ENCODE peak calls at places on chromosomes 5 and 9, in nine cellular contexts. One of them, this sample, is unnamed.

GRCh38 chr9:131608469-131609115 is 63.3 kb downstream of the PRRT1B start:
- DNase-seq in NCI-H1092: no peak
- DNase-seq in GM12891: no peak
- DNase-seq in MCF 10A: peak; percentile 84
- DNase-seq in cardiac muscle cell: peak; percentile 92
- DNase-seq in stimulated activated CD4-positive, alpha-beta T cell treated with anti-CD3 and anti-CD28 coated beads, Interleukin-4, amount 100 ng/mL, for 24 hours: no peak
- DNase-seq in midbrain: no peak
- DNase-seq in GM06990: no peak
- DNase-seq in CD4-positive, alpha-beta T cell: no peak
- DNase-seq in this sample: no peak

GRCh38 chr5:61262080-61262479 is 70.0 kb upstream of the ZSWIM6 start:
- DNase-seq in NCI-H1092: no peak
- DNase-seq in GM12891: no peak
- DNase-seq in MCF 10A: no peak
- DNase-seq in cardiac muscle cell: no peak
- DNase-seq in stimulated activated CD4-positive, alpha-beta T cell treated with anti-CD3 and anti-CD28 coated beads, Interleukin-4, amount 100 ng/mL, for 24 hours: no peak
- DNase-seq in midbrain: no peak
- DNase-seq in GM06990: no peak
- DNase-seq in CD4-positive, alpha-beta T cell: no peak
- DNase-seq in this sample: no peak

GRCh38 chr5:104189031-104189430 is 626.4 kb upstream of the NUDT12 start:
- DNase-seq in NCI-H1092: no peak
- DNase-seq in GM12891: no peak
- DNase-seq in MCF 10A: peak; percentile 93
- DNase-seq in cardiac muscle cell: peak; percentile 87
- DNase-seq in stimulated activated CD4-positive, alpha-beta T cell treated with anti-CD3 and anti-CD28 coated beads, Interleukin-4, amount 100 ng/mL, for 24 hours: no peak
- DNase-seq in midbrain: no peak
- DNase-seq in GM06990: no peak
- DNase-seq in CD4-positive, alpha-beta T cell: no peak
- DNase-seq in this sample: no peak

GRCh38 chr5:2989517-2989916 is 238.0 kb upstream of the IRX2 start:
- DNase-seq in NCI-H1092: no peak
- DNase-seq in GM12891: no peak
- DNase-seq in MCF 10A: no peak
- DNase-seq in cardiac muscle cell: no peak
- DNase-seq in stimulated activated CD4-positive, alpha-beta T cell treated with anti-CD3 and anti-CD28 coated beads, Interleukin-4, amount 100 ng/mL, for 24 hours: no peak
- DNase-seq in midbrain: no peak
- DNase-seq in GM06990: no peak
- DNase-seq in CD4-positive, alpha-beta T cell: no peak
- DNase-seq in this sample: no peak

GRCh38 chr9:135985889-135986288 is 24.7 kb upstream of the UBAC1 start:
- DNase-seq in NCI-H1092: no peak
- DNase-seq in GM12891: no peak
- DNase-seq in MCF 10A: no peak
- DNase-seq in cardiac muscle cell: no peak
- DNase-seq in stimulated activated CD4-positive, alpha-beta T cell treated with anti-CD3 and anti-CD28 coated beads, Interleukin-4, amount 100 ng/mL, for 24 hours: no peak
- DNase-seq in midbrain: no peak
- DNase-seq in GM06990: no peak
- DNase-seq in CD4-positive, alpha-beta T cell: no peak
- DNase-seq in this sample: no peak

GRCh38 chr9:131020388-131020787 is 11.4 kb downstream of the LAMC3 start:
- DNase-seq in NCI-H1092: no peak
- DNase-seq in GM12891: no peak
- DNase-seq in MCF 10A: no peak
- DNase-seq in cardiac muscle cell: peak; percentile 73
- DNase-seq in stimulated activated CD4-positive, alpha-beta T cell treated with anti-CD3 and anti-CD28 coated beads, Interleukin-4, amount 100 ng/mL, for 24 hours: no peak
- DNase-seq in midbrain: no peak
- DNase-seq in GM06990: no peak
- DNase-seq in CD4-positive, alpha-beta T cell: no peak
- DNase-seq in this sample: no peak

GRCh38 chr5:101894985-101895384 is 401.1 kb downstream of the SLCO4C1 start:
- DNase-seq in NCI-H1092: no peak
- DNase-seq in GM12891: no peak
- DNase-seq in MCF 10A: no peak
- DNase-seq in cardiac muscle cell: no peak
- DNase-seq in stimulated activated CD4-positive, alpha-beta T cell treated with anti-CD3 and anti-CD28 coated beads, Interleukin-4, amount 100 ng/mL, for 24 hours: no peak
- DNase-seq in midbrain: no peak
- DNase-seq in GM06990: no peak
- DNase-seq in CD4-positive, alpha-beta T cell: no peak
- DNase-seq in this sample: no peak

GRCh38 chr5:36078430-36078829 is 11.7 kb upstream of the UGT3A2 start:
- DNase-seq in NCI-H1092: no peak
- DNase-seq in GM12891: no peak
- DNase-seq in MCF 10A: no peak
- DNase-seq in cardiac muscle cell: no peak
- DNase-seq in stimulated activated CD4-positive, alpha-beta T cell treated with anti-CD3 and anti-CD28 coated beads, Interleukin-4, amount 100 ng/mL, for 24 hours: no peak
- DNase-seq in midbrain: no peak
- DNase-seq in GM06990: no peak
- DNase-seq in CD4-positive, alpha-beta T cell: no peak
- DNase-seq in this sample: no peak

GRCh38 chr5:124628721-124629596 is 117.5 kb downstream of the ZNF608 start:
- DNase-seq in NCI-H1092: no peak
- DNase-seq in GM12891: no peak
- DNase-seq in MCF 10A: peak; percentile 98
- DNase-seq in cardiac muscle cell: peak; percentile 87
- DNase-seq in stimulated activated CD4-positive, alpha-beta T cell treated with anti-CD3 and anti-CD28 coated beads, Interleukin-4, amount 100 ng/mL, for 24 hours: no peak
- DNase-seq in midbrain: no peak
- DNase-seq in GM06990: no peak
- DNase-seq in CD4-positive, alpha-beta T cell: no peak
- DNase-seq in this sample: no peak

GRCh38 chr9:117184173-117184572 is 230.7 kb downstream of the ASTN2 start:
- DNase-seq in NCI-H1092: no peak
- DNase-seq in GM12891: no peak
- DNase-seq in MCF 10A: no peak
- DNase-seq in cardiac muscle cell: no peak
- DNase-seq in stimulated activated CD4-positive, alpha-beta T cell treated with anti-CD3 and anti-CD28 coated beads, Interleukin-4, amount 100 ng/mL, for 24 hours: no peak
- DNase-seq in midbrain: no peak
- DNase-seq in GM06990: no peak
- DNase-seq in CD4-positive, alpha-beta T cell: no peak
- DNase-seq in this sample: no peak

GRCh38 chr9:7320139-7320538 is 479.4 kb downstream of the DMAC1 start:
- DNase-seq in NCI-H1092: no peak
- DNase-seq in GM12891: no peak
- DNase-seq in MCF 10A: peak; percentile 70
- DNase-seq in cardiac muscle cell: peak; percentile 88
- DNase-seq in stimulated activated CD4-positive, alpha-beta T cell treated with anti-CD3 and anti-CD28 coated beads, Interleukin-4, amount 100 ng/mL, for 24 hours: no peak
- DNase-seq in midbrain: no peak
- DNase-seq in GM06990: no peak
- DNase-seq in CD4-positive, alpha-beta T cell: no peak
- DNase-seq in this sample: no peak

GRCh38 chr5:61263072-61263471 is 69.0 kb upstream of the ZSWIM6 start:
- DNase-seq in NCI-H1092: no peak
- DNase-seq in GM12891: no peak
- DNase-seq in MCF 10A: no peak
- DNase-seq in cardiac muscle cell: no peak
- DNase-seq in stimulated activated CD4-positive, alpha-beta T cell treated with anti-CD3 and anti-CD28 coated beads, Interleukin-4, amount 100 ng/mL, for 24 hours: no peak
- DNase-seq in midbrain: no peak
- DNase-seq in GM06990: peak; percentile 28
- DNase-seq in CD4-positive, alpha-beta T cell: no peak
- DNase-seq in this sample: no peak

GRCh38 chr5:176693477-176693851 is 46.2 kb downstream of the TSPAN17 start:
- DNase-seq in NCI-H1092: no peak
- DNase-seq in GM12891: no peak
- DNase-seq in MCF 10A: peak; percentile 34
- DNase-seq in cardiac muscle cell: peak; percentile 55
- DNase-seq in stimulated activated CD4-positive, alpha-beta T cell treated with anti-CD3 and anti-CD28 coated beads, Interleukin-4, amount 100 ng/mL, for 24 hours: no peak
- DNase-seq in midbrain: no peak
- DNase-seq in GM06990: no peak
- DNase-seq in CD4-positive, alpha-beta T cell: no peak
- DNase-seq in this sample: no peak

GRCh38 chr9:78566948-78567675 is 270.2 kb downstream of the PSAT1 start:
- DNase-seq in NCI-H1092: no peak
- DNase-seq in GM12891: no peak
- DNase-seq in MCF 10A: no peak
- DNase-seq in cardiac muscle cell: peak; percentile 22
- DNase-seq in stimulated activated CD4-positive, alpha-beta T cell treated with anti-CD3 and anti-CD28 coated beads, Interleukin-4, amount 100 ng/mL, for 24 hours: no peak
- DNase-seq in midbrain: no peak
- DNase-seq in GM06990: no peak
- DNase-seq in CD4-positive, alpha-beta T cell: no peak
- DNase-seq in this sample: no peak

GRCh38 chr9:87831159-87831558 is 51.5 kb upstream of the SPATA31E1 start:
- DNase-seq in NCI-H1092: no peak
- DNase-seq in GM12891: no peak
- DNase-seq in MCF 10A: no peak
- DNase-seq in cardiac muscle cell: no peak
- DNase-seq in stimulated activated CD4-positive, alpha-beta T cell treated with anti-CD3 and anti-CD28 coated beads, Interleukin-4, amount 100 ng/mL, for 24 hours: no peak
- DNase-seq in midbrain: no peak
- DNase-seq in GM06990: no peak
- DNase-seq in CD4-positive, alpha-beta T cell: no peak
- DNase-seq in this sample: no peak

GRCh38 chr5:149448831-149449714 is 70.0 kb upstream of the IL17B start:
- DNase-seq in NCI-H1092: no peak
- DNase-seq in GM12891: no peak
- DNase-seq in MCF 10A: peak; percentile 54
- DNase-seq in cardiac muscle cell: no peak
- DNase-seq in stimulated activated CD4-positive, alpha-beta T cell treated with anti-CD3 and anti-CD28 coated beads, Interleukin-4, amount 100 ng/mL, for 24 hours: no peak
- DNase-seq in midbrain: no peak
- DNase-seq in GM06990: no peak
- DNase-seq in CD4-positive, alpha-beta T cell: no peak
- DNase-seq in this sample: no peak

GRCh38 chr5:114898602-114899001 is 271.1 kb downstream of the TRIM36 start:
- DNase-seq in NCI-H1092: peak; percentile 0
- DNase-seq in GM12891: no peak
- DNase-seq in MCF 10A: no peak
- DNase-seq in cardiac muscle cell: no peak
- DNase-seq in stimulated activated CD4-positive, alpha-beta T cell treated with anti-CD3 and anti-CD28 coated beads, Interleukin-4, amount 100 ng/mL, for 24 hours: no peak
- DNase-seq in midbrain: no peak
- DNase-seq in GM06990: no peak
- DNase-seq in CD4-positive, alpha-beta T cell: no peak
- DNase-seq in this sample: no peak

GRCh38 chr5:135851186-135851906 is 16.9 kb downstream of the SLC25A48 start:
- DNase-seq in NCI-H1092: no peak
- DNase-seq in GM12891: no peak
- DNase-seq in MCF 10A: no peak
- DNase-seq in cardiac muscle cell: no peak
- DNase-seq in stimulated activated CD4-positive, alpha-beta T cell treated with anti-CD3 and anti-CD28 coated beads, Interleukin-4, amount 100 ng/mL, for 24 hours: no peak
- DNase-seq in midbrain: peak; percentile 55
- DNase-seq in GM06990: no peak
- DNase-seq in CD4-positive, alpha-beta T cell: no peak
- DNase-seq in this sample: no peak

GRCh38 chr9:113541019-113541900 is 77.7 kb downstream of the RGS3 start:
- DNase-seq in NCI-H1092: no peak
- DNase-seq in GM12891: no peak
- DNase-seq in MCF 10A: peak; percentile 62
- DNase-seq in cardiac muscle cell: peak; percentile 70
- DNase-seq in stimulated activated CD4-positive, alpha-beta T cell treated with anti-CD3 and anti-CD28 coated beads, Interleukin-4, amount 100 ng/mL, for 24 hours: no peak
- DNase-seq in midbrain: peak; percentile 71
- DNase-seq in GM06990: no peak
- DNase-seq in CD4-positive, alpha-beta T cell: no peak
- DNase-seq in this sample: no peak

GRCh38 chr5:9025942-9026341 is 519.9 kb downstream of the SEMA5A start:
- DNase-seq in NCI-H1092: no peak
- DNase-seq in GM12891: no peak
- DNase-seq in MCF 10A: no peak
- DNase-seq in cardiac muscle cell: no peak
- DNase-seq in stimulated activated CD4-positive, alpha-beta T cell treated with anti-CD3 and anti-CD28 coated beads, Interleukin-4, amount 100 ng/mL, for 24 hours: no peak
- DNase-seq in midbrain: no peak
- DNase-seq in GM06990: no peak
- DNase-seq in CD4-positive, alpha-beta T cell: no peak
- DNase-seq in this sample: no peak

GRCh38 chr5:97547999-97548797 is 365.2 kb upstream of the RIOK2 start:
- DNase-seq in NCI-H1092: no peak
- DNase-seq in GM12891: no peak
- DNase-seq in MCF 10A: peak; percentile 5
- DNase-seq in cardiac muscle cell: peak; percentile 46
- DNase-seq in stimulated activated CD4-positive, alpha-beta T cell treated with anti-CD3 and anti-CD28 coated beads, Interleukin-4, amount 100 ng/mL, for 24 hours: no peak
- DNase-seq in midbrain: no peak
- DNase-seq in GM06990: peak; percentile 48
- DNase-seq in CD4-positive, alpha-beta T cell: no peak
- DNase-seq in this sample: no peak

GRCh38 chr9:34647651-34648050 is 1.2 kb downstream of the GALT start:
- DNase-seq in NCI-H1092: no peak
- DNase-seq in GM12891: no peak
- DNase-seq in MCF 10A: no peak
- DNase-seq in cardiac muscle cell: no peak
- DNase-seq in stimulated activated CD4-positive, alpha-beta T cell treated with anti-CD3 and anti-CD28 coated beads, Interleukin-4, amount 100 ng/mL, for 24 hours: no peak
- DNase-seq in midbrain: no peak
- DNase-seq in GM06990: no peak
- DNase-seq in CD4-positive, alpha-beta T cell: no peak
- DNase-seq in this sample: no peak

GRCh38 chr5:139760066-139761056 is 35.2 kb upstream of the PSD2 start:
- DNase-seq in NCI-H1092: no peak
- DNase-seq in GM12891: no peak
- DNase-seq in MCF 10A: peak; percentile 36
- DNase-seq in cardiac muscle cell: no peak
- DNase-seq in stimulated activated CD4-positive, alpha-beta T cell treated with anti-CD3 and anti-CD28 coated beads, Interleukin-4, amount 100 ng/mL, for 24 hours: no peak
- DNase-seq in midbrain: no peak
- DNase-seq in GM06990: no peak
- DNase-seq in CD4-positive, alpha-beta T cell: no peak
- DNase-seq in this sample: no peak

GRCh38 chr5:167970002-167970401 is 321.4 kb upstream of the WWC1 start:
- DNase-seq in NCI-H1092: no peak
- DNase-seq in GM12891: no peak
- DNase-seq in MCF 10A: peak; percentile 31
- DNase-seq in cardiac muscle cell: peak; percentile 32
- DNase-seq in stimulated activated CD4-positive, alpha-beta T cell treated with anti-CD3 and anti-CD28 coated beads, Interleukin-4, amount 100 ng/mL, for 24 hours: no peak
- DNase-seq in midbrain: no peak
- DNase-seq in GM06990: no peak
- DNase-seq in CD4-positive, alpha-beta T cell: no peak
- DNase-seq in this sample: no peak

GRCh38 chr9:16864741-16865434 is 5.6 kb downstream of the BNC2 start:
- DNase-seq in NCI-H1092: no peak
- DNase-seq in GM12891: no peak
- DNase-seq in MCF 10A: no peak
- DNase-seq in cardiac muscle cell: peak; percentile 50
- DNase-seq in stimulated activated CD4-positive, alpha-beta T cell treated with anti-CD3 and anti-CD28 coated beads, Interleukin-4, amount 100 ng/mL, for 24 hours: no peak
- DNase-seq in midbrain: no peak
- DNase-seq in GM06990: no peak
- DNase-seq in CD4-positive, alpha-beta T cell: no peak
- DNase-seq in this sample: no peak

GRCh38 chr5:136192015-136192525 is 892 bp downstream of the SMIM32 start:
- DNase-seq in NCI-H1092: no peak
- DNase-seq in GM12891: no peak
- DNase-seq in MCF 10A: no peak
- DNase-seq in cardiac muscle cell: peak; percentile 13
- DNase-seq in stimulated activated CD4-positive, alpha-beta T cell treated with anti-CD3 and anti-CD28 coated beads, Interleukin-4, amount 100 ng/mL, for 24 hours: no peak
- DNase-seq in midbrain: no peak
- DNase-seq in GM06990: peak; percentile 28
- DNase-seq in CD4-positive, alpha-beta T cell: no peak
- DNase-seq in this sample: no peak

GRCh38 chr5:148986636-148987035 is 76.2 kb downstream of the SH3TC2 start:
- DNase-seq in NCI-H1092: no peak
- DNase-seq in GM12891: no peak
- DNase-seq in MCF 10A: peak; percentile 90
- DNase-seq in cardiac muscle cell: no peak
- DNase-seq in stimulated activated CD4-positive, alpha-beta T cell treated with anti-CD3 and anti-CD28 coated beads, Interleukin-4, amount 100 ng/mL, for 24 hours: no peak
- DNase-seq in midbrain: no peak
- DNase-seq in GM06990: no peak
- DNase-seq in CD4-positive, alpha-beta T cell: no peak
- DNase-seq in this sample: no peak